ENCODE peak calls at places on chromosomes 11 and 22, in seven cellular contexts. A, N, P, E, Q, S and H are unnamed samples.

GRCh38 chr22:43560651-43561050 is 148.8 kb downstream of the MPPED1 start:
- DNase-seq in N (no peak), A (no peak), P (no peak), E (no peak), Q (no peak), S (no peak), H (no peak)

GRCh38 chr11:69801513-69802335 is 17.5 kb downstream of the FGF3 start:
- DNase-seq in S (no peak), Q (no peak), E (no peak), N (no peak), P (peak), A (no peak), H (peak)

GRCh38 chr11:107397357-107397756 is 60.3 kb downstream of the CWF19L2 start:
- DNase-seq in E (no peak), P (no peak), S (no peak), N (no peak), A (no peak), Q (no peak), H (no peak)

GRCh38 chr22:27283714-27284113 is 517.8 kb downstream of the MN1 start:
- DNase-seq in P (no peak), N (peak), A (no peak), E (no peak), S (no peak), Q (no peak), H (no peak)

GRCh38 chr22:27535452-27535851 is 266.1 kb downstream of the MN1 start:
- DNase-seq in Q (no peak), A (no peak), N (no peak), E (no peak), S (no peak), P (no peak), H (no peak)

GRCh38 chr22:19879996-19880785 is 25.5 kb upstream of the GNB1L start:
- DNase-seq in A (no peak), N (no peak), P (no peak), S (no peak), Q (no peak), E (no peak), H (no peak)

GRCh38 chr11:75326439-75326810 is 25.0 kb downstream of the ARRB1 start:
- DNase-seq in Q (no peak), E (no peak), N (no peak), P (no peak), S (no peak), A (no peak), H (no peak)

GRCh38 chr22:18947905-18948304 is 11.8 kb upstream of the PRODH start:
- DNase-seq in P (no peak), S (no peak), Q (no peak), E (peak), A (no peak), N (no peak), H (no peak)

GRCh38 chr22:17563936-17564391 is 666 bp downstream of the SLC25A18 start:
- DNase-seq in P (no peak), S (no peak), A (no peak), Q (no peak), N (peak), E (no peak), H (no peak)

GRCh38 chr11:73257342-73258103 is 14.6 kb upstream of the P2RY6 start:
- DNase-seq in N (peak), Q (peak), S (no peak), E (no peak), A (peak), P (no peak), H (no peak)

GRCh38 chr22:38107692-38108515 is 2.6 kb downstream of the BAIAP2L2 start:
- DNase-seq in A (no peak), Q (no peak), S (no peak), P (no peak), N (peak), E (no peak), H (no peak)

GRCh38 chr11:67400942-67401494 is 640 bp downstream of the PPP1CA start:
- DNase-seq in A (no peak), E (peak), N (no peak), Q (no peak), S (peak), P (no peak), H (no peak)

GRCh38 chr11:22432331-22433065 is 94.3 kb downstream of the SLC17A6 start:
- DNase-seq in E (peak), A (peak), N (no peak), Q (no peak), S (no peak), P (peak), H (peak)

GRCh38 chr11:122108828-122109227 is 7.2 kb downstream of the BLID start:
- DNase-seq in S (no peak), Q (no peak), A (no peak), P (no peak), N (no peak), E (no peak), H (no peak)

GRCh38 chr11:10564692-10565318 is 3.7 kb downstream of the LYVE1 start:
- DNase-seq in E (no peak), P (no peak), N (no peak), A (no peak), Q (no peak), S (no peak), H (no peak)

GRCh38 chr11:125365196-125365931 is 130.7 kb downstream of the FEZ1 start:
- DNase-seq in N (no peak), S (no peak), A (no peak), E (no peak), Q (no peak), P (no peak), H (no peak)